ENCODE peak calls at places on chromosomes 3 and 15, in nine cellular contexts. One of them, this sample, is unnamed.

GRCh38 chr15:60679256-60679655 is 200.3 kb upstream of the ICE2 start:
- DNase-seq in fibroblast of lung: peak
- DNase-seq in A549: no peak
- DNase-seq in PC-9: no peak
- DNase-seq in CD8-positive, alpha-beta memory T cell: no peak
- DNase-seq in CD8-positive, alpha-beta T cell: no peak
- DNase-seq in prostate gland: no peak
- DNase-seq in SK-N-MC: no peak
- DNase-seq in right lobe of liver: no peak
- DNase-seq in this sample: no peak

GRCh38 chr15:40746916-40747418 is 8.1 kb downstream of the RMDN3 start:
- DNase-seq in fibroblast of lung: peak
- DNase-seq in A549: no peak
- DNase-seq in PC-9: no peak
- DNase-seq in CD8-positive, alpha-beta memory T cell: no peak
- DNase-seq in CD8-positive, alpha-beta T cell: no peak
- DNase-seq in prostate gland: no peak
- DNase-seq in SK-N-MC: peak
- DNase-seq in right lobe of liver: no peak
- DNase-seq in this sample: no peak

GRCh38 chr3:58683001-58683845 is 16.6 kb upstream of the FAM3D start:
- DNase-seq in fibroblast of lung: peak
- DNase-seq in A549: peak
- DNase-seq in PC-9: no peak
- DNase-seq in CD8-positive, alpha-beta memory T cell: no peak
- DNase-seq in CD8-positive, alpha-beta T cell: no peak
- DNase-seq in prostate gland: no peak
- DNase-seq in SK-N-MC: no peak
- DNase-seq in right lobe of liver: no peak
- DNase-seq in this sample: no peak

GRCh38 chr3:172106989-172107388 is 67.6 kb downstream of the FNDC3B start:
- DNase-seq in fibroblast of lung: no peak
- DNase-seq in A549: no peak
- DNase-seq in PC-9: no peak
- DNase-seq in CD8-positive, alpha-beta memory T cell: peak
- DNase-seq in CD8-positive, alpha-beta T cell: peak
- DNase-seq in prostate gland: no peak
- DNase-seq in SK-N-MC: no peak
- DNase-seq in right lobe of liver: no peak
- DNase-seq in this sample: peak

GRCh38 chr3:136078421-136079364 is 113.2 kb downstream of the PPP2R3A start:
- DNase-seq in fibroblast of lung: peak
- DNase-seq in A549: peak
- DNase-seq in PC-9: no peak
- DNase-seq in CD8-positive, alpha-beta memory T cell: no peak
- DNase-seq in CD8-positive, alpha-beta T cell: no peak
- DNase-seq in prostate gland: no peak
- DNase-seq in SK-N-MC: peak
- DNase-seq in right lobe of liver: no peak
- DNase-seq in this sample: no peak

GRCh38 chr3:129657261-129658046 is 51.0 kb upstream of the PLXND1 start:
- DNase-seq in fibroblast of lung: peak
- DNase-seq in A549: no peak
- DNase-seq in PC-9: no peak
- DNase-seq in CD8-positive, alpha-beta memory T cell: no peak
- DNase-seq in CD8-positive, alpha-beta T cell: no peak
- DNase-seq in prostate gland: no peak
- DNase-seq in SK-N-MC: peak
- DNase-seq in right lobe of liver: no peak
- DNase-seq in this sample: no peak

GRCh38 chr3:139427283-139428060 is 38.0 kb upstream of the COPB2 start:
- DNase-seq in fibroblast of lung: peak
- DNase-seq in A549: peak
- DNase-seq in PC-9: peak
- DNase-seq in CD8-positive, alpha-beta memory T cell: no peak
- DNase-seq in CD8-positive, alpha-beta T cell: no peak
- DNase-seq in prostate gland: peak
- DNase-seq in SK-N-MC: peak
- DNase-seq in right lobe of liver: no peak
- DNase-seq in this sample: peak

GRCh38 chr3:62149962-62150361 is 223.4 kb downstream of the FEZF2 start:
- DNase-seq in fibroblast of lung: peak
- DNase-seq in A549: no peak
- DNase-seq in PC-9: no peak
- DNase-seq in CD8-positive, alpha-beta memory T cell: no peak
- DNase-seq in CD8-positive, alpha-beta T cell: no peak
- DNase-seq in prostate gland: no peak
- DNase-seq in SK-N-MC: no peak
- DNase-seq in right lobe of liver: no peak
- DNase-seq in this sample: no peak

GRCh38 chr15:77057072-77057471 is 13.8 kb downstream of the TSPAN3 start:
- DNase-seq in fibroblast of lung: no peak
- DNase-seq in A549: no peak
- DNase-seq in PC-9: no peak
- DNase-seq in CD8-positive, alpha-beta memory T cell: no peak
- DNase-seq in CD8-positive, alpha-beta T cell: no peak
- DNase-seq in prostate gland: no peak
- DNase-seq in SK-N-MC: no peak
- DNase-seq in right lobe of liver: no peak
- DNase-seq in this sample: no peak

GRCh38 chr3:130539005-130539404 is 22.0 kb downstream of the COL6A6 start:
- DNase-seq in fibroblast of lung: peak
- DNase-seq in A549: peak
- DNase-seq in PC-9: no peak
- DNase-seq in CD8-positive, alpha-beta memory T cell: no peak
- DNase-seq in CD8-positive, alpha-beta T cell: no peak
- DNase-seq in prostate gland: no peak
- DNase-seq in SK-N-MC: no peak
- DNase-seq in right lobe of liver: no peak
- DNase-seq in this sample: no peak

GRCh38 chr15:68256675-68257450 is 20.7 kb upstream of the FEM1B start:
- DNase-seq in fibroblast of lung: peak
- DNase-seq in A549: peak
- DNase-seq in PC-9: peak
- DNase-seq in CD8-positive, alpha-beta memory T cell: peak
- DNase-seq in CD8-positive, alpha-beta T cell: peak
- DNase-seq in prostate gland: peak
- DNase-seq in SK-N-MC: no peak
- DNase-seq in right lobe of liver: peak
- DNase-seq in this sample: no peak

GRCh38 chr15:31062310-31062964 is 39.1 kb downstream of the TRPM1 start:
- DNase-seq in fibroblast of lung: no peak
- DNase-seq in A549: no peak
- DNase-seq in PC-9: no peak
- DNase-seq in CD8-positive, alpha-beta memory T cell: no peak
- DNase-seq in CD8-positive, alpha-beta T cell: no peak
- DNase-seq in prostate gland: no peak
- DNase-seq in SK-N-MC: peak
- DNase-seq in right lobe of liver: no peak
- DNase-seq in this sample: peak

GRCh38 chr3:12993022-12993622 is 80.1 kb downstream of the IQSEC1 start:
- DNase-seq in fibroblast of lung: no peak
- DNase-seq in A549: no peak
- DNase-seq in PC-9: no peak
- DNase-seq in CD8-positive, alpha-beta memory T cell: peak
- DNase-seq in CD8-positive, alpha-beta T cell: no peak
- DNase-seq in prostate gland: no peak
- DNase-seq in SK-N-MC: no peak
- DNase-seq in right lobe of liver: no peak
- DNase-seq in this sample: no peak

GRCh38 chr3:46500631-46501377 is 3.0 kb downstream of the RTP3 start:
- DNase-seq in fibroblast of lung: peak
- DNase-seq in A549: no peak
- DNase-seq in PC-9: no peak
- DNase-seq in CD8-positive, alpha-beta memory T cell: no peak
- DNase-seq in CD8-positive, alpha-beta T cell: no peak
- DNase-seq in prostate gland: no peak
- DNase-seq in SK-N-MC: no peak
- DNase-seq in right lobe of liver: no peak
- DNase-seq in this sample: no peak

GRCh38 chr3:142447852-142448315 is at the start of gene XRN1:
- DNase-seq in fibroblast of lung: peak
- DNase-seq in A549: peak
- DNase-seq in PC-9: peak
- DNase-seq in CD8-positive, alpha-beta memory T cell: peak
- DNase-seq in CD8-positive, alpha-beta T cell: peak
- DNase-seq in prostate gland: peak
- DNase-seq in SK-N-MC: peak
- DNase-seq in right lobe of liver: peak
- DNase-seq in this sample: peak

GRCh38 chr3:152254031-152254430 is 14.7 kb upstream of the MBNL1 start:
- DNase-seq in fibroblast of lung: no peak
- DNase-seq in A549: no peak
- DNase-seq in PC-9: no peak
- DNase-seq in CD8-positive, alpha-beta memory T cell: no peak
- DNase-seq in CD8-positive, alpha-beta T cell: no peak
- DNase-seq in prostate gland: no peak
- DNase-seq in SK-N-MC: no peak
- DNase-seq in right lobe of liver: no peak
- DNase-seq in this sample: no peak

GRCh38 chr3:131361464-131362421 is 19.8 kb upstream of the NUDT16 start:
- DNase-seq in fibroblast of lung: peak
- DNase-seq in A549: peak
- DNase-seq in PC-9: peak
- DNase-seq in CD8-positive, alpha-beta memory T cell: no peak
- DNase-seq in CD8-positive, alpha-beta T cell: no peak
- DNase-seq in prostate gland: peak
- DNase-seq in SK-N-MC: no peak
- DNase-seq in right lobe of liver: peak
- DNase-seq in this sample: no peak

GRCh38 chr3:135499426-135499825 is 466.1 kb upstream of the PPP2R3A start:
- DNase-seq in fibroblast of lung: no peak
- DNase-seq in A549: no peak
- DNase-seq in PC-9: no peak
- DNase-seq in CD8-positive, alpha-beta memory T cell: no peak
- DNase-seq in CD8-positive, alpha-beta T cell: no peak
- DNase-seq in prostate gland: no peak
- DNase-seq in SK-N-MC: no peak
- DNase-seq in right lobe of liver: no peak
- DNase-seq in this sample: no peak

GRCh38 chr3:111800472-111800871 is 58.6 kb upstream of the PHLDB2 start:
- DNase-seq in fibroblast of lung: no peak
- DNase-seq in A549: no peak
- DNase-seq in PC-9: no peak
- DNase-seq in CD8-positive, alpha-beta memory T cell: no peak
- DNase-seq in CD8-positive, alpha-beta T cell: no peak
- DNase-seq in prostate gland: no peak
- DNase-seq in SK-N-MC: no peak
- DNase-seq in right lobe of liver: no peak
- DNase-seq in this sample: no peak
- H3K27ac ChIP-seq in fibroblast of lung: no peak
- H3K27ac ChIP-seq in A549: peak
- H3K27ac ChIP-seq in PC-9: peak
- H3K27ac ChIP-seq in CD8-positive, alpha-beta memory T cell: no peak
- H3K27ac ChIP-seq in CD8-positive, alpha-beta T cell: no peak
- H3K27ac ChIP-seq in prostate gland: no peak
- H3K27ac ChIP-seq in SK-N-MC: no peak
- H3K27ac ChIP-seq in right lobe of liver: peak
- H3K27ac ChIP-seq in this sample: no peak

GRCh38 chr3:121995190-121996137 is 26.6 kb downstream of the ILDR1 start:
- DNase-seq in fibroblast of lung: peak
- DNase-seq in A549: peak
- DNase-seq in PC-9: peak
- DNase-seq in CD8-positive, alpha-beta memory T cell: no peak
- DNase-seq in CD8-positive, alpha-beta T cell: no peak
- DNase-seq in prostate gland: peak
- DNase-seq in SK-N-MC: no peak
- DNase-seq in right lobe of liver: no peak
- DNase-seq in this sample: peak
- H3K4me3 ChIP-seq in fibroblast of lung: no peak
- H3K4me3 ChIP-seq in A549: no peak
- H3K4me3 ChIP-seq in PC-9: no peak
- H3K4me3 ChIP-seq in CD8-positive, alpha-beta memory T cell: no peak
- H3K4me3 ChIP-seq in CD8-positive, alpha-beta T cell: no peak
- H3K4me3 ChIP-seq in prostate gland: no peak
- H3K4me3 ChIP-seq in SK-N-MC: no peak
- H3K4me3 ChIP-seq in right lobe of liver: no peak
- H3K4me3 ChIP-seq in this sample: no peak

GRCh38 chr3:66449411-66449931 is 51.4 kb downstream of the LRIG1 start:
- DNase-seq in fibroblast of lung: no peak
- DNase-seq in A549: no peak
- DNase-seq in PC-9: no peak
- DNase-seq in CD8-positive, alpha-beta memory T cell: no peak
- DNase-seq in CD8-positive, alpha-beta T cell: no peak
- DNase-seq in prostate gland: no peak
- DNase-seq in SK-N-MC: no peak
- DNase-seq in right lobe of liver: no peak
- DNase-seq in this sample: no peak

GRCh38 chr3:66454464-66454859 is 46.4 kb downstream of the LRIG1 start:
- DNase-seq in fibroblast of lung: no peak
- DNase-seq in A549: no peak
- DNase-seq in PC-9: no peak
- DNase-seq in CD8-positive, alpha-beta memory T cell: no peak
- DNase-seq in CD8-positive, alpha-beta T cell: no peak
- DNase-seq in prostate gland: no peak
- DNase-seq in SK-N-MC: no peak
- DNase-seq in right lobe of liver: no peak
- DNase-seq in this sample: no peak

GRCh38 chr3:66453525-66454463 is 47.0 kb downstream of the LRIG1 start:
- DNase-seq in fibroblast of lung: no peak
- DNase-seq in A549: no peak
- DNase-seq in PC-9: no peak
- DNase-seq in CD8-positive, alpha-beta memory T cell: no peak
- DNase-seq in CD8-positive, alpha-beta T cell: no peak
- DNase-seq in prostate gland: no peak
- DNase-seq in SK-N-MC: no peak
- DNase-seq in right lobe of liver: no peak
- DNase-seq in this sample: no peak

GRCh38 chr3:66452247-66453040 is 48.4 kb downstream of the LRIG1 start:
- DNase-seq in fibroblast of lung: peak
- DNase-seq in A549: no peak
- DNase-seq in PC-9: no peak
- DNase-seq in CD8-positive, alpha-beta memory T cell: no peak
- DNase-seq in CD8-positive, alpha-beta T cell: no peak
- DNase-seq in prostate gland: no peak
- DNase-seq in SK-N-MC: no peak
- DNase-seq in right lobe of liver: no peak
- DNase-seq in this sample: no peak

GRCh38 chr3:66450389-66451022 is 50.3 kb downstream of the LRIG1 start:
- DNase-seq in fibroblast of lung: peak
- DNase-seq in A549: no peak
- DNase-seq in PC-9: no peak
- DNase-seq in CD8-positive, alpha-beta memory T cell: no peak
- DNase-seq in CD8-positive, alpha-beta T cell: no peak
- DNase-seq in prostate gland: peak
- DNase-seq in SK-N-MC: no peak
- DNase-seq in right lobe of liver: peak
- DNase-seq in this sample: no peak
- H3K27ac ChIP-seq in fibroblast of lung: no peak
- H3K27ac ChIP-seq in A549: no peak
- H3K27ac ChIP-seq in PC-9: no peak
- H3K27ac ChIP-seq in CD8-positive, alpha-beta memory T cell: no peak
- H3K27ac ChIP-seq in CD8-positive, alpha-beta T cell: no peak
- H3K27ac ChIP-seq in prostate gland: peak
- H3K27ac ChIP-seq in SK-N-MC: peak
- H3K27ac ChIP-seq in right lobe of liver: peak
- H3K27ac ChIP-seq in this sample: no peak

DNA sequence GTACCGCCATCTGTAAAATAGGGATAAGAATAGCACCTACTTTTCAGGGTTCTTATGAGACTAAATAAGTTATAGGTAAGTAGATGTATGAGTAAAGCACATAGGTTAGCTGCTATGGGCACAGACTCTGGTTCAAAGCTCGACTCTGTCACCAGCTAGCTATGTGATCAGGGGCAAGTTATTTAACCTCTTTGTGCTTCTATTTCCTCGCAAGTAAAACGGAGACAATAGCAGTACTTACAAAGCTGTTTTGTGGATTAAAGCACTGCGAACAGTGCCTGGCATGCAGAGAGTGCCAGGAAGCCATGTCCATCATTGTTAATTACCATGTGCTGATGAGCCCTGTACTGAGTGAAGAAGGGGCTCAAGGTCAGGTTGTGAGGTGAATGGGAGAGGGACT is 1.9 kb downstream of the LAMP3 start:
- DNase-seq in fibroblast of lung: no peak
- DNase-seq in A549: no peak
- DNase-seq in PC-9: peak
- DNase-seq in CD8-positive, alpha-beta memory T cell: no peak
- DNase-seq in CD8-positive, alpha-beta T cell: no peak
- DNase-seq in prostate gland: no peak
- DNase-seq in SK-N-MC: no peak
- DNase-seq in right lobe of liver: no peak
- DNase-seq in this sample: no peak
- H3K4me3 ChIP-seq in fibroblast of lung: no peak
- H3K4me3 ChIP-seq in A549: no peak
- H3K4me3 ChIP-seq in PC-9: no peak
- H3K4me3 ChIP-seq in CD8-positive, alpha-beta memory T cell: no peak
- H3K4me3 ChIP-seq in CD8-positive, alpha-beta T cell: no peak
- H3K4me3 ChIP-seq in prostate gland: no peak
- H3K4me3 ChIP-seq in SK-N-MC: no peak
- H3K4me3 ChIP-seq in right lobe of liver: no peak
- H3K4me3 ChIP-seq in this sample: no peak

This sample was measured in SJSA1.